ENCODE peak calls at places on chromosome 18, in six cellular contexts. One of them, this sample, is unnamed.
A peak's percentile ranks its signal among the peaks of the same experiment; 100 is the strongest.

GRCh38 chr18:50947899-50948298 is 19.9 kb upstream of the ELAC1 start:
- DNase-seq in right cardiac atrium: no peak
- DNase-seq in GDM1: no peak
- DNase-seq in glutamatergic neuron: no peak
- DNase-seq in AG08396: no peak
- DNase-seq in osteocyte: no peak
- DNase-seq in this sample: no peak

GRCh38 chr18:54217624-54218023 is 6.8 kb downstream of the MBD2 start:
- DNase-seq in glutamatergic neuron: no peak
- DNase-seq in osteocyte: no peak
- DNase-seq in AG08396: no peak
- DNase-seq in GDM1: no peak
- DNase-seq in right cardiac atrium: no peak
- DNase-seq in this sample: no peak

GRCh38 chr18:8423051-8423558 is 186.1 kb upstream of the RAB12 start:
- DNase-seq in osteocyte: no peak
- DNase-seq in right cardiac atrium: no peak
- DNase-seq in AG08396: no peak
- DNase-seq in glutamatergic neuron: peak; percentile 31
- DNase-seq in GDM1: no peak
- DNase-seq in this sample: no peak

GRCh38 chr18:46278481-46279465 is 174.6 kb downstream of the HAUS1 start:
- DNase-seq in AG08396: peak; percentile 31
- DNase-seq in glutamatergic neuron: no peak
- DNase-seq in right cardiac atrium: no peak
- DNase-seq in GDM1: no peak
- DNase-seq in osteocyte: no peak
- DNase-seq in this sample: no peak

GRCh38 chr18:55343396-55344073 is 244.5 kb downstream of the TCF4 start:
- DNase-seq in GDM1: no peak
- DNase-seq in glutamatergic neuron: no peak
- DNase-seq in osteocyte: no peak
- DNase-seq in right cardiac atrium: no peak
- DNase-seq in AG08396: peak; percentile 17
- DNase-seq in this sample: no peak

GRCh38 chr18:11785444-11786055 is 65.7 kb upstream of the CHMP1B start:
- DNase-seq in GDM1: no peak
- DNase-seq in osteocyte: no peak
- DNase-seq in AG08396: no peak
- DNase-seq in glutamatergic neuron: no peak
- DNase-seq in right cardiac atrium: no peak
- DNase-seq in this sample: no peak

GRCh38 chr18:33578371-33579146 is 540 bp downstream of the ASXL3 start:
- DNase-seq in right cardiac atrium: peak; percentile 36
- DNase-seq in AG08396: peak; percentile 16
- DNase-seq in osteocyte: no peak
- DNase-seq in GDM1: no peak
- DNase-seq in glutamatergic neuron: peak; percentile 68
- DNase-seq in this sample: no peak

GRCh38 chr18:79644666-79645057 is 34.9 kb upstream of the CTDP1 start:
- DNase-seq in osteocyte: no peak
- DNase-seq in GDM1: no peak
- DNase-seq in glutamatergic neuron: no peak
- DNase-seq in AG08396: peak; percentile 16
- DNase-seq in right cardiac atrium: no peak
- DNase-seq in this sample: no peak

GRCh38 chr18:73670046-73670445 is 477.6 kb downstream of the FBXO15 start:
- DNase-seq in osteocyte: no peak
- DNase-seq in AG08396: no peak
- DNase-seq in GDM1: no peak
- DNase-seq in glutamatergic neuron: no peak
- DNase-seq in right cardiac atrium: no peak
- DNase-seq in this sample: no peak

GRCh38 chr18:51135361-51135760 is 62.1 kb downstream of the MEX3C start:
- DNase-seq in glutamatergic neuron: no peak
- DNase-seq in AG08396: no peak
- DNase-seq in right cardiac atrium: no peak
- DNase-seq in GDM1: no peak
- DNase-seq in osteocyte: peak; percentile 56
- DNase-seq in this sample: no peak

GRCh38 chr18:22734812-22735627 is 198.1 kb upstream of the RBBP8 start:
- DNase-seq in AG08396: no peak
- DNase-seq in osteocyte: no peak
- DNase-seq in GDM1: no peak
- DNase-seq in glutamatergic neuron: no peak
- DNase-seq in right cardiac atrium: no peak
- DNase-seq in this sample: no peak

GRCh38 chr18:26479065-26479685 is 69.2 kb downstream of the KCTD1 start:
- DNase-seq in GDM1: no peak
- DNase-seq in osteocyte: no peak
- DNase-seq in AG08396: no peak
- DNase-seq in right cardiac atrium: no peak
- DNase-seq in glutamatergic neuron: no peak
- DNase-seq in this sample: no peak

GRCh38 chr18:25284861-25285574 is 66.9 kb downstream of the ZNF521 start:
- DNase-seq in GDM1: no peak
- DNase-seq in osteocyte: no peak
- DNase-seq in right cardiac atrium: peak; percentile 22
- DNase-seq in AG08396: no peak
- DNase-seq in glutamatergic neuron: no peak
- DNase-seq in this sample: no peak

GRCh38 chr18:5720132-5720531 is 175.2 kb downstream of the TMEM200C start:
- DNase-seq in osteocyte: no peak
- DNase-seq in GDM1: no peak
- DNase-seq in glutamatergic neuron: no peak
- DNase-seq in AG08396: no peak
- DNase-seq in right cardiac atrium: no peak
- DNase-seq in this sample: no peak

GRCh38 chr18:33749831-33750230 is 171.8 kb downstream of the ASXL3 start:
- DNase-seq in glutamatergic neuron: peak; percentile 25
- DNase-seq in right cardiac atrium: no peak
- DNase-seq in AG08396: no peak
- DNase-seq in GDM1: peak; percentile 36
- DNase-seq in osteocyte: no peak
- DNase-seq in this sample: peak; percentile 19

GRCh38 chr18:36207326-36207725 is 20.0 kb downstream of the MOCOS start:
- DNase-seq in right cardiac atrium: no peak
- DNase-seq in AG08396: no peak
- DNase-seq in glutamatergic neuron: no peak
- DNase-seq in GDM1: no peak
- DNase-seq in osteocyte: no peak
- DNase-seq in this sample: no peak

GRCh38 chr18:45255142-45255890 is 360.0 kb upstream of the SLC14A2 start:
- DNase-seq in right cardiac atrium: no peak
- DNase-seq in GDM1: no peak
- DNase-seq in AG08396: peak; percentile 75
- DNase-seq in osteocyte: no peak
- DNase-seq in glutamatergic neuron: no peak
- DNase-seq in this sample: no peak

GRCh38 chr18:78908462-78908861 is 71.2 kb upstream of the SALL3 start:
- DNase-seq in GDM1: no peak
- DNase-seq in right cardiac atrium: no peak
- DNase-seq in glutamatergic neuron: no peak
- DNase-seq in AG08396: no peak
- DNase-seq in osteocyte: peak; percentile 54
- DNase-seq in this sample: no peak

GRCh38 chr18:63273170-63273925 is 46.2 kb downstream of the BCL2 start:
- DNase-seq in right cardiac atrium: no peak
- DNase-seq in GDM1: no peak
- DNase-seq in glutamatergic neuron: no peak
- DNase-seq in osteocyte: no peak
- DNase-seq in AG08396: no peak
- DNase-seq in this sample: no peak

GRCh38 chr18:34207344-34207851 is 17.3 kb downstream of the NOL4 start:
- DNase-seq in osteocyte: no peak
- DNase-seq in glutamatergic neuron: no peak
- DNase-seq in right cardiac atrium: no peak
- DNase-seq in AG08396: no peak
- DNase-seq in GDM1: no peak
- DNase-seq in this sample: no peak

GRCh38 chr18:36211612-36212065 is 24.3 kb downstream of the MOCOS start:
- DNase-seq in GDM1: no peak
- DNase-seq in right cardiac atrium: no peak
- DNase-seq in AG08396: no peak
- DNase-seq in glutamatergic neuron: no peak
- DNase-seq in osteocyte: peak; percentile 57
- DNase-seq in this sample: no peak

GRCh38 chr18:1092228-1092627 is 187.6 kb downstream of the ADCYAP1 start:
- DNase-seq in right cardiac atrium: no peak
- DNase-seq in glutamatergic neuron: no peak
- DNase-seq in AG08396: peak; percentile 4
- DNase-seq in GDM1: no peak
- DNase-seq in osteocyte: no peak
- DNase-seq in this sample: no peak

GRCh38 chr18:27964811-27965210 is 212.1 kb downstream of the CDH2 start:
- DNase-seq in right cardiac atrium: no peak
- DNase-seq in glutamatergic neuron: no peak
- DNase-seq in AG08396: no peak
- DNase-seq in GDM1: no peak
- DNase-seq in osteocyte: no peak
- DNase-seq in this sample: no peak

GRCh38 chr18:50709215-50709614 is 110.6 kb downstream of the MRO start:
- DNase-seq in AG08396: no peak
- DNase-seq in osteocyte: no peak
- DNase-seq in glutamatergic neuron: peak; percentile 38
- DNase-seq in right cardiac atrium: no peak
- DNase-seq in GDM1: no peak
- DNase-seq in this sample: no peak

GRCh38 chr18:413263-413662 is 87.2 kb downstream of the COLEC12 start:
- DNase-seq in osteocyte: no peak
- DNase-seq in glutamatergic neuron: no peak
- DNase-seq in GDM1: no peak
- DNase-seq in right cardiac atrium: no peak
- DNase-seq in AG08396: no peak
- DNase-seq in this sample: no peak

GRCh38 chr18:24731981-24732380 is 271.5 kb downstream of the HRH4 start:
- DNase-seq in right cardiac atrium: no peak
- DNase-seq in GDM1: no peak
- DNase-seq in AG08396: no peak
- DNase-seq in osteocyte: peak; percentile 30
- DNase-seq in glutamatergic neuron: no peak
- DNase-seq in this sample: no peak

GRCh38 chr18:75745147-75745546 is 317.6 kb upstream of the SMIM21 start:
- DNase-seq in glutamatergic neuron: no peak
- DNase-seq in right cardiac atrium: no peak
- DNase-seq in osteocyte: no peak
- DNase-seq in AG08396: no peak
- DNase-seq in GDM1: no peak
- DNase-seq in this sample: no peak

GRCh38 chr18:21897811-21898210 is 157.2 kb downstream of the MIB1 start:
- DNase-seq in GDM1: peak; percentile 6
- DNase-seq in AG08396: peak; percentile 57
- DNase-seq in glutamatergic neuron: peak; percentile 50
- DNase-seq in osteocyte: no peak
- DNase-seq in right cardiac atrium: peak; percentile 22
- DNase-seq in this sample: peak; percentile 11

GRCh38 chr18:54004828-54005227 is 219.6 kb downstream of the MBD2 start:
- DNase-seq in right cardiac atrium: no peak
- DNase-seq in AG08396: no peak
- DNase-seq in glutamatergic neuron: no peak
- DNase-seq in GDM1: no peak
- DNase-seq in osteocyte: no peak
- DNase-seq in this sample: no peak

GRCh38 chr18:69128978-69129377 is 271.7 kb upstream of the DOK6 start:
- DNase-seq in glutamatergic neuron: no peak
- DNase-seq in right cardiac atrium: no peak
- DNase-seq in AG08396: no peak
- DNase-seq in GDM1: no peak
- DNase-seq in osteocyte: no peak
- DNase-seq in this sample: no peak

GRCh38 chr18:49690307-49690706 is 123.0 kb downstream of the ACAA2 start:
- DNase-seq in AG08396: peak; percentile 38
- DNase-seq in osteocyte: no peak
- DNase-seq in glutamatergic neuron: no peak
- DNase-seq in GDM1: no peak
- DNase-seq in right cardiac atrium: no peak
- DNase-seq in this sample: no peak

GRCh38 chr18:35634376-35634775 is 52.8 kb downstream of the GALNT1 start:
- DNase-seq in right cardiac atrium: no peak
- DNase-seq in osteocyte: no peak
- DNase-seq in AG08396: no peak
- DNase-seq in glutamatergic neuron: no peak
- DNase-seq in GDM1: no peak
- DNase-seq in this sample: no peak

This sample was measured in KG1.